ENCODE peak calls at places on chromosomes 12 and 14, in five cellular contexts. M, O, J, A and T are unnamed samples.
A peak's percentile ranks its signal among the peaks of the same experiment; 100 is the strongest.

GRCh38 chr14:99551034-99551922 is 52.7 kb downstream of the CCDC85C start:
- DNase-seq in M (no peak), A (no peak), O (no peak), J (no peak), T (no peak)

GRCh38 chr14:68181395-68182326 is 362.1 kb downstream of the RAD51B start:
- DNase-seq in O (peak; percentile 38), M (peak; percentile 58), A (no peak), J (no peak), T (no peak)

GRCh38 chr12:108810636-108811035 is 46.7 kb downstream of the SSH1 start:
- DNase-seq in M (no peak), A (no peak), J (no peak), O (no peak), T (no peak)

GRCh38 chr14:68792830-68793733 is at the start of gene ZFP36L1:
- DNase-seq in J (peak; percentile 99), O (peak; percentile 95), A (peak; percentile 98), M (peak; percentile 94), T (peak; percentile 98)

GRCh38 chr14:59484611-59485174 is 376 bp downstream of the JKAMP start:
- DNase-seq in J (no peak), A (no peak), M (no peak), O (peak; percentile 17), T (peak; percentile 84)

GRCh38 chr12:1205512-1206060 is 214.6 kb downstream of the ERC1 start:
- DNase-seq in J (no peak), O (peak; percentile 54), M (peak; percentile 25), A (no peak), T (peak; percentile 54)

GRCh38 chr12:130665753-130666152 is 50.3 kb downstream of the RIMBP2 start:
- DNase-seq in M (no peak), A (no peak), J (no peak), O (no peak), T (no peak)

GRCh38 chr14:38762845-38763244 is 340.2 kb downstream of the SEC23A start:
- DNase-seq in J (no peak), O (no peak), A (no peak), M (no peak), T (peak; percentile 63)

GRCh38 chr12:6996040-6996441 is 22.2 kb downstream of the LPCAT3 start:
- DNase-seq in O (peak; percentile 69), A (no peak), M (no peak), J (peak; percentile 11), T (no peak)

GRCh38 chr12:116434155-116435065 is 124.8 kb upstream of the MAP1LC3B2 start:
- DNase-seq in J (peak; percentile 77), O (peak; percentile 92), A (no peak), M (peak; percentile 81), T (no peak)

GRCh38 chr14:55389330-55389729 is 22.3 kb downstream of the ATG14 start:
- DNase-seq in M (no peak), J (no peak), O (peak; percentile 94), A (no peak), T (no peak)

GRCh38 chr12:100169345-100169744 is 26.7 kb upstream of the BLTP3B start:
- DNase-seq in J (no peak), A (no peak), O (no peak), M (no peak), T (no peak)

GRCh38 chr12:14776236-14776959 is 26.9 kb downstream of the WBP11 start:
- DNase-seq in O (peak; percentile 29), M (no peak), J (no peak), A (no peak), T (peak; percentile 62)

GRCh38 chr14:93772263-93772662 is 16.0 kb downstream of the PRIMA1 start:
- DNase-seq in O (no peak), A (no peak), M (no peak), J (no peak), T (no peak)
- H2AFZ ChIP-seq in O (no peak overlapping the region), A (no peak overlapping the region), M (no peak overlapping the region), J (no peak overlapping the region), T (no peak overlapping the region)

GRCh38 chr14:104880584-104881210 is 15.6 kb downstream of the CEP170B start:
- DNase-seq in J (no peak), M (no peak), O (no peak), A (no peak), T (no peak)

GRCh38 chr14:104883681-104884361 is 18.8 kb downstream of the CEP170B start:
- DNase-seq in O (no peak), M (no peak), J (no peak), A (no peak), T (no peak)

GRCh38 chr14:104881369-104881979 is 16.4 kb downstream of the CEP170B start:
- DNase-seq in J (no peak), A (no peak), O (no peak), M (no peak), T (no peak)

GRCh38 chr14:104882991-104883660 is 18.1 kb downstream of the CEP170B start:
- DNase-seq in O (no peak), M (no peak), J (no peak), A (no peak), T (no peak)

GRCh38 chr14:104882325-104882973 is 17.4 kb downstream of the CEP170B start:
- DNase-seq in A (no peak), O (no peak), J (peak; percentile 67), M (peak; percentile 76), T (peak; percentile 83)
- H3K9ac ChIP-seq in A (peak overlapping the region; percentile 44), O (no peak overlapping the region), J (no peak overlapping the region), M (no peak overlapping the region), T (no peak overlapping the region)

DNA sequence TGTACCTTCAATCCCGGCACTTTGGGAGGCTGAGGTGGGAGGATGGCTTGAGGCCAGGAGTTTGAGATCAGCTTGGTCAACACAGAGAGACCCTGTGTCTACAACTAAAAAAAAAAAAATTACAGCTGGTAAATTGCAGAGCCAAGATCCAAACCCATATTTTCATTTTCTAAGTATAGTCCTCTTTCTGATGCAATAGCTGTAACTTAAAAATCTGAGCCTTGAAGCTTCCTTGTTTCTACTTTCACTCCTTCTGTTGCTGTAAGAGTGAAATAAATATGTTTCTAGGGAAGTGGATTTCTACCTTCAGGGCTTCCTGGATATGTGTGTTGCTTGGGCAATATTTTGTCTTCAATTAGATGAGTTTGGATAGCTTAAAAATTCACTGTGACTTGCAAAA is 42.0 kb upstream of the PRICKLE1 start:
- DNase-seq in M (no peak), J (no peak), A (no peak), O (peak; percentile 16), T (peak; percentile 36)
- H2AFZ ChIP-seq in M (peak overlapping the region; percentile 48), J (peak overlapping the region; percentile 0), A (peak overlapping the region; percentile 19), O (no peak overlapping the region), T (no peak overlapping the region)

DNA sequence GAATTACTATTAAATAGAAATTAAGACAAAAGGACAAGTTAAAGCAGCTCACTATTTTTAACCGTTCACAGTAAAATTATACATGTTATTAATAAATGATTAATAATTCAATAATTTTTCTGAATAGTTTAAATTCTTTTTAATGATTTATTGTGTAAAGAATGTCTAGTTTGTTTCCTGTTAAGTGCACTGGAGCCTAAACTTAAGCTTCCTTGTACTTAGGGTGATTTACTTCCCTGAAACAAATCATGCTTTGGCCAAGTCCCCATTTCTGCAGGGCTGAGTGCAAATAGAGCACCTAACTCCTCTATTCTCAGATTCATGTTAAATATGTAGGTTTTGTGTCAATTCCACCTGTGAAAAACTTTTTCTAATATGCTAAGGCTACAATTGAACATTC is 188.9 kb upstream of the PDZRN4 start:
- DNase-seq in A (no peak), M (no peak), J (no peak), O (no peak), T (no peak)
- H3K9ac ChIP-seq in A (no peak overlapping the region), M (no peak overlapping the region), J (no peak overlapping the region), O (no peak overlapping the region), T (no peak overlapping the region)

DNA sequence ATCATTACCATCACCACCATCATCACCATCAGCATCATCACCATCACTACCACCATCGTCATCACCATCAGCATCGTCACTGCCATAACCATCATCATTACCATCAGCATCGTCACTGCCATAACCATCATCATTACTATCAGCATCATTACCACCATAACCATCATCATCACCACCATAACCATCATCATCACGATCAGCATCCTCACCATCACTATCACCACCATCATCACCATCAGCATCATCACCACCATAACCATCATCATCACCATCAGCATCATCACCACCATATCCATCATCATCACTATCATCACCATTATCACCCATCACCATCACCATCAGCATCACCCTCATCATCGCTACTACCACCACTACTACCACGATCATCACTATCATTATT is 493.9 kb upstream of the TBX3 start:
- DNase-seq in O (no peak), A (no peak), M (no peak), J (no peak), T (no peak)
- H2AFZ ChIP-seq in O (peak overlapping the region; percentile 7), A (no peak overlapping the region), M (no peak overlapping the region), J (no peak overlapping the region), T (no peak overlapping the region)

GRCh38 chr14:50451854-50452253 is 55.2 kb upstream of the CDKL1 start:
- DNase-seq in O (no peak), M (no peak), A (no peak), J (no peak), T (no peak)

GRCh38 chr14:50453869-50454268 is 57.2 kb upstream of the CDKL1 start:
- DNase-seq in M (no peak), J (no peak), O (no peak), A (no peak), T (no peak)

GRCh38 chr14:50447491-50447890 is 50.8 kb upstream of the CDKL1 start:
- DNase-seq in M (peak; percentile 65), O (peak; percentile 21), J (no peak), A (no peak), T (no peak)

GRCh38 chr14:50452285-50452684 is 55.6 kb upstream of the CDKL1 start:
- DNase-seq in J (no peak), M (no peak), O (peak; percentile 31), A (no peak), T (no peak)

DNA sequence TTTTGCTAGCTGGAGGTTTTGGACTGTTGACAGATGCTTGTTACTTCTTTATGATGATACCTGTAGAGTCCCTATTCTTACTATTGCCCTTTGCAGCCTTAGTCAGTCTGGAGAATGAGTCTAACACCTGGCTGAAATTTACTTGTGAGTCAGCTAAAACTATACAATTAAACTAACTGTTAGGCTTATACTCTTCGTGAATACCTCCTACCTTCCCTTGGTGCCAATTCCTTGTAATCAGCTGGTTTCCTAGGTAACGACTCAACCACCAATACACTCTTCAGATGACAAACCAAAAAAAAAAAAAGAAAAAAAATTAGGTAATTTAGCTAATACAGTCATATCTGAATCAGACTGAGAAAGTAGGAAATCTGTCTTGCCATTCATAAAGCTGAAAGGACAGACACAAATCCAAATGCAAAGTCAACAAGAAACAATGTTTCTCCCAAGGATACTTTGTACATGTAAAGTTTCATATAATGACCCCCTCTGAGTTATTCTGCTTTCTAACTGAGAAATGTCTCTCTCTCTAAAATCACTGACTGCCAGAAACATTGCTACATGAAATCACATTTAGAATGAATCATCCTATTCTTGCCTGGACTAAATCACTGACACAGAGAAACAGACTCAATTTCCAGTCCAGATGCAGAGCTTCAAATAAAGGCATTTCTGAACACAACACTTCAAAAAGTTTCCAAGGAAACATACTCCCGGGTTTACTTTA is 56.5 kb upstream of the CDKL1 start:
- DNase-seq in O (peak; percentile 86), J (no peak), M (peak; percentile 98), A (no peak), T (no peak)
- H3K9ac ChIP-seq in O (no peak overlapping the region), J (no peak overlapping the region), M (peak overlapping the region; percentile 81), A (no peak overlapping the region), T (no peak overlapping the region)

DNA sequence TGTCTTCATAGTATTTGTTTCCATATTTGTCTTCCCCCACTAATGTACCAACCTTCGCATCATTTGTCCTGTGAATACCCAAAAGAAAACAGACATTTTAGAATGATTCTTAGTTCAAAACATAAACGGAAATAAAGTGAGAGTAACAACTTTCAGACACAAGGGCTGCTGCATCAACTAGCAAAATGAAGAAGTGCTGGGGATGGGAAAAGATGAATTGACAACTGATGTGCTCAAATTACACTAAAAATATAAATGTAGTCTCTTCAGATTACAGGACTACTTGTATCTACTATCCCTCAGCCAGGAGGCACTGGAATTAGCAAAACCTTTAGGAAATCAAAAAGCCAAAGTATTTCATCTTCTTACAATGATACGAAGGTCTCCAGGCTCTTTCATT is 743 bp downstream of the NDUFA12 start:
- DNase-seq in O (no peak), A (no peak), M (no peak), J (no peak), T (peak; percentile 61)
- H2AFZ ChIP-seq in O (peak overlapping the region; percentile 93), A (peak overlapping the region; percentile 87), M (peak overlapping the region; percentile 83), J (peak overlapping the region; percentile 77), T (no peak overlapping the region)